ENCODE peak calls at places on chromosomes 11 and 22, in four cellular contexts. One of them, this sample, is unnamed.

GRCh38 chr22:23231471-23232093 is 51.3 kb downstream of the BCR start:
- DNase-seq in fibroblast of lung: no peak
- DNase-seq in sigmoid colon: no peak
- DNase-seq in ovary: no peak
- DNase-seq in this sample: no peak

GRCh38 chr22:23781065-23781464 is 5.7 kb upstream of the SMARCB1 start:
- DNase-seq in fibroblast of lung: no peak
- DNase-seq in sigmoid colon: no peak
- DNase-seq in ovary: no peak
- DNase-seq in this sample: no peak

GRCh38 chr22:42905702-42906183 is 48.7 kb upstream of the ARFGAP3 start:
- DNase-seq in fibroblast of lung: no peak
- DNase-seq in sigmoid colon: no peak
- DNase-seq in ovary: peak; percentile 35
- DNase-seq in this sample: no peak

GRCh38 chr22:24005201-24005600 is at the start of gene GSTT4:
- DNase-seq in fibroblast of lung: no peak
- DNase-seq in sigmoid colon: peak; percentile 71
- DNase-seq in ovary: no peak
- DNase-seq in this sample: no peak

GRCh38 chr11:115928811-115929210 is 424.6 kb upstream of the CADM1 start:
- DNase-seq in fibroblast of lung: no peak
- DNase-seq in sigmoid colon: no peak
- DNase-seq in ovary: no peak
- DNase-seq in this sample: no peak

GRCh38 chr11:134711563-134711962 is 299.5 kb upstream of the B3GAT1 start:
- DNase-seq in fibroblast of lung: no peak
- DNase-seq in sigmoid colon: no peak
- DNase-seq in ovary: no peak
- DNase-seq in this sample: no peak

GRCh38 chr11:96096360-96096759 is 172.5 kb upstream of the MTMR2 start:
- DNase-seq in fibroblast of lung: no peak
- DNase-seq in sigmoid colon: no peak
- DNase-seq in ovary: no peak
- DNase-seq in this sample: no peak

GRCh38 chr11:90704510-90704909 is 481.7 kb upstream of the CHORDC1 start:
- DNase-seq in fibroblast of lung: no peak
- DNase-seq in sigmoid colon: no peak
- DNase-seq in ovary: no peak
- DNase-seq in this sample: no peak

GRCh38 chr11:22991196-22991595 is 130.9 kb upstream of the CCDC179 start:
- DNase-seq in fibroblast of lung: no peak
- DNase-seq in sigmoid colon: no peak
- DNase-seq in ovary: no peak
- DNase-seq in this sample: no peak

GRCh38 chr11:8225589-8226036 is 38.1 kb downstream of the LMO1 start:
- DNase-seq in fibroblast of lung: peak; percentile 61
- DNase-seq in sigmoid colon: peak; percentile 83
- DNase-seq in ovary: peak; percentile 80
- DNase-seq in this sample: peak; percentile 85

GRCh38 chr11:103322861-103323260 is 213.6 kb downstream of the DYNC2H1 start:
- DNase-seq in fibroblast of lung: peak; percentile 20
- DNase-seq in sigmoid colon: no peak
- DNase-seq in ovary: no peak
- DNase-seq in this sample: no peak

GRCh38 chr11:23364076-23364475 is 503.8 kb upstream of the CCDC179 start:
- DNase-seq in fibroblast of lung: no peak
- DNase-seq in sigmoid colon: no peak
- DNase-seq in ovary: no peak
- DNase-seq in this sample: no peak

GRCh38 chr22:37417264-37417663 is 10.0 kb downstream of the ELFN2 start:
- DNase-seq in fibroblast of lung: no peak
- DNase-seq in sigmoid colon: no peak
- DNase-seq in ovary: no peak
- DNase-seq in this sample: no peak

GRCh38 chr22:45007946-45008852 is 1.6 kb downstream of the PHF21B start:
- DNase-seq in fibroblast of lung: peak; percentile 12
- DNase-seq in sigmoid colon: no peak
- DNase-seq in ovary: peak; percentile 40
- DNase-seq in this sample: no peak

GRCh38 chr11:65430406-65431217 is 8.0 kb downstream of the NEAT1 start:
- DNase-seq in fibroblast of lung: peak; percentile 79
- DNase-seq in sigmoid colon: peak; percentile 58
- DNase-seq in ovary: no peak
- DNase-seq in this sample: peak; percentile 44

GRCh38 chr11:88431675-88432341 is 94.3 kb upstream of the CTSC start:
- DNase-seq in fibroblast of lung: no peak
- DNase-seq in sigmoid colon: no peak
- DNase-seq in ovary: no peak
- DNase-seq in this sample: no peak

GRCh38 chr11:96010683-96011082 is 86.8 kb upstream of the MTMR2 start:
- DNase-seq in fibroblast of lung: no peak
- DNase-seq in sigmoid colon: no peak
- DNase-seq in ovary: no peak
- DNase-seq in this sample: no peak

GRCh38 chr22:27223317-27224177 is 566.2 kb downstream of the MIAT start:
- DNase-seq in fibroblast of lung: peak; percentile 51
- DNase-seq in sigmoid colon: no peak
- DNase-seq in ovary: no peak
- DNase-seq in this sample: no peak

GRCh38 chr11:10317776-10318526 is 13.1 kb downstream of the ADM start:
- DNase-seq in fibroblast of lung: no peak
- DNase-seq in sigmoid colon: no peak
- DNase-seq in ovary: no peak
- DNase-seq in this sample: no peak

GRCh38 chr11:117875397-117876048 is 935 bp downstream of the FXYD6 start:
- DNase-seq in fibroblast of lung: no peak
- DNase-seq in sigmoid colon: peak; percentile 86
- DNase-seq in ovary: no peak
- DNase-seq in this sample: no peak

GRCh38 chr11:8357891-8358566 is 94.4 kb upstream of the LMO1 start:
- DNase-seq in fibroblast of lung: no peak
- DNase-seq in sigmoid colon: no peak
- DNase-seq in ovary: no peak
- DNase-seq in this sample: no peak

GRCh38 chr22:39243443-39244072 is 1.2 kb downstream of the PDGFB start:
- DNase-seq in fibroblast of lung: no peak
- DNase-seq in sigmoid colon: no peak
- DNase-seq in ovary: no peak
- DNase-seq in this sample: no peak

GRCh38 chr11:120759046-120759445 is 247.5 kb downstream of the GRIK4 start:
- DNase-seq in fibroblast of lung: no peak
- DNase-seq in sigmoid colon: no peak
- DNase-seq in ovary: no peak
- DNase-seq in this sample: no peak

GRCh38 chr11:5690736-5691135 is 1.1 kb downstream of the TRIM22 start:
- DNase-seq in fibroblast of lung: peak; percentile 34
- DNase-seq in sigmoid colon: no peak
- DNase-seq in ovary: peak; percentile 44
- DNase-seq in this sample: no peak

GRCh38 chr11:64809781-64810241 is 540 bp downstream of the MEN1 start:
- DNase-seq in fibroblast of lung: no peak
- DNase-seq in sigmoid colon: no peak
- DNase-seq in ovary: no peak
- DNase-seq in this sample: no peak

GRCh38 chr11:80815752-80816453 is 1375.1 kb upstream of the TENM4 start:
- DNase-seq in fibroblast of lung: no peak
- DNase-seq in sigmoid colon: no peak
- DNase-seq in ovary: no peak
- DNase-seq in this sample: no peak

GRCh38 chr11:27218498-27219038 is 144.4 kb downstream of the CCDC34 start:
- DNase-seq in fibroblast of lung: peak; percentile 56
- DNase-seq in sigmoid colon: no peak
- DNase-seq in ovary: no peak
- DNase-seq in this sample: no peak

GRCh38 chr11:10197091-10197490 is 96.9 kb downstream of the SBF2 start:
- DNase-seq in fibroblast of lung: peak; percentile 34
- DNase-seq in sigmoid colon: no peak
- DNase-seq in ovary: no peak
- DNase-seq in this sample: no peak

GRCh38 chr11:116578971-116579687 is 193.7 kb downstream of the BUD13 start:
- DNase-seq in fibroblast of lung: no peak
- DNase-seq in sigmoid colon: no peak
- DNase-seq in ovary: no peak
- DNase-seq in this sample: no peak

GRCh38 chr11:66333220-66333877 is 2.9 kb downstream of the RIN1 start:
- DNase-seq in fibroblast of lung: no peak
- DNase-seq in sigmoid colon: peak; percentile 52
- DNase-seq in ovary: no peak
- DNase-seq in this sample: no peak

GRCh38 chr11:61083601-61084147 is 18.6 kb upstream of the CD5 start:
- DNase-seq in fibroblast of lung: no peak
- DNase-seq in sigmoid colon: no peak
- DNase-seq in ovary: no peak
- DNase-seq in this sample: no peak

GRCh38 chr11:62104816-62105610 is 18.8 kb upstream of the INCENP start:
- DNase-seq in fibroblast of lung: peak; percentile 86
- DNase-seq in sigmoid colon: no peak
- DNase-seq in ovary: peak; percentile 63
- DNase-seq in this sample: no peak

GRCh38 chr11:72642815-72643511 is 31.3 kb downstream of the PDE2A start:
- DNase-seq in fibroblast of lung: peak; percentile 33
- DNase-seq in sigmoid colon: peak; percentile 83
- DNase-seq in ovary: peak; percentile 62
- DNase-seq in this sample: no peak

GRCh38 chr11:126712017-126712625 is 288.4 kb downstream of the KIRREL3 start:
- DNase-seq in fibroblast of lung: no peak
- DNase-seq in sigmoid colon: no peak
- DNase-seq in ovary: no peak
- DNase-seq in this sample: no peak

GRCh38 chr11:76233936-76234703 is 27.8 kb upstream of the WNT11 start:
- DNase-seq in fibroblast of lung: peak; percentile 44
- DNase-seq in sigmoid colon: peak; percentile 89
- DNase-seq in ovary: peak; percentile 74
- DNase-seq in this sample: peak; percentile 85

GRCh38 chr22:41256254-41256897 is 15.6 kb upstream of the CHADL start:
- DNase-seq in fibroblast of lung: peak; percentile 80
- DNase-seq in sigmoid colon: no peak
- DNase-seq in ovary: no peak
- DNase-seq in this sample: no peak

DNA sequence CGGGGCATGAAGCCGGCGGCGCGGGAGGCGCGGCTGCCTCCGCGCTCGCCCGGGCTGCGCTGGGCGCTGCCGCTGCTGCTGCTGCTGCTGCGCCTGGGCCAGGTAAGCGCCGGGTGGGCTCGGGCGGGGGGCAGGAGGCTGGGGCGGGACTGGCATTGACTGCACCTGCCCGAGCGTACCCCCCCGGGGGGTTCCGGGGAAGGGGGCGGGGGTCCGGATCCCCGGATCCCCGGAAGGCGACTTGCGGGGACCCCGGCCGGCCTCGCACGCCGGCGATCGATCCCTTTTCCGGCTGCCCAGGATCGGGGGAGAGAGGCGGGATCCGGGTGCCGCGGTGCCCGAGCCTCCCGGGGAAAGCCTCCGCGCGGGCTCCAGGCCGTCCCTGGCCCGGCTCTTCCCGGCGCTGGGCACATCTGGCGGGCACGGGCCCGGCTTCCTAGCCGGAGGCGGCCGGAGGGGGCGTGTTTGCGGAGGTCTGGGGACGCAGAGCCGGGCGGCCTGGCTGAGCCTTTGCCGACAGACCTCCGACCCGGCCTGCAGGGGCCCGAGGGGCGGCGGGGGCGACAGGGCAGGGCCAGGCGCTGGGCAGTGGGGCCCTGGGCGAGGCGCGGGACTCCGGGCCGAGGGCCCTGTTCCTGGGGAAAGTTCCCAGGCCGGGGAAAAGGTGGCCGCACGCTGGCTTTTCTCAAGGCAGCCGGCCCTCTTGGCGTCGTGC is 705 bp downstream of the PTPRJ start:
- DNase-seq in fibroblast of lung: peak; percentile 32
- DNase-seq in sigmoid colon: peak; percentile 67
- DNase-seq in ovary: peak; percentile 26
- DNase-seq in this sample: peak; percentile 68
- TF ChIP-seq CTCF in fibroblast of lung: peak; percentile 11
- TF ChIP-seq CTCF in sigmoid colon: no peak
- TF ChIP-seq CTCF in ovary: no peak
- TF ChIP-seq CTCF in this sample: no peak

DNA sequence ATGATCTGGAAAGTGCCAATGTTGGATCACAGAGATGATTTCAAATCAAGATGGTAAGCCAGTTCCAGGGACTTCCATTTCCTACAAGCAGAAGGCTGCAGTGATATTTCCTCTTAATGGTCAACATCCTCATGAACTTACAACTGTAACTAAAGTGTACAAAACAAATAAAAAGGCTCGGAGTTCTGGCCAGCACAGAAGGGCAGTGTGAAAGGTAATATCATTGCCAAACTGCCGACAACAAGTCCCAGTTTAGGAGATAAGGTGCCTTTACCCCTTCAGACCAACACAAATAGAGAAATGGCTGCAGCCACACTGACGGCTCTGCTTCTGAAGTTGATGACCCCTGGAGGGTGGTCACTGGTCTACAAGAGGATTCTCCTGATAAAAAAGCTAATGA is 91.1 kb downstream of the ETS1 start:
- DNase-seq in fibroblast of lung: no peak
- DNase-seq in sigmoid colon: no peak
- DNase-seq in ovary: no peak
- DNase-seq in this sample: no peak
- H3K9me3 ChIP-seq in fibroblast of lung: no peaks in the 10 kb centered on the region
- H3K9me3 ChIP-seq in sigmoid colon: no peaks in the 10 kb centered on the region
- H3K9me3 ChIP-seq in ovary: no peaks in the 10 kb centered on the region
- H3K9me3 ChIP-seq in this sample: no peaks in the 10 kb centered on the region

GRCh38 chr11:2644844-2645778 is 54.7 kb downstream of the KCNQ1OT1 start:
- DNase-seq in fibroblast of lung: no peak
- DNase-seq in sigmoid colon: no peak
- DNase-seq in ovary: no peak
- DNase-seq in this sample: no peak

GRCh38 chr11:2641623-2642022 is 58.2 kb downstream of the KCNQ1OT1 start:
- DNase-seq in fibroblast of lung: no peak
- DNase-seq in sigmoid colon: no peak
- DNase-seq in ovary: no peak
- DNase-seq in this sample: no peak

GRCh38 chr11:2647167-2647566 is 52.6 kb downstream of the KCNQ1OT1 start:
- DNase-seq in fibroblast of lung: no peak
- DNase-seq in sigmoid colon: no peak
- DNase-seq in ovary: no peak
- DNase-seq in this sample: no peak

GRCh38 chr11:2645779-2646118 is 54.0 kb downstream of the KCNQ1OT1 start:
- DNase-seq in fibroblast of lung: no peak
- DNase-seq in sigmoid colon: no peak
- DNase-seq in ovary: no peak
- DNase-seq in this sample: no peak

GRCh38 chr11:2643746-2644145 is 56.0 kb downstream of the KCNQ1OT1 start:
- DNase-seq in fibroblast of lung: no peak
- DNase-seq in sigmoid colon: no peak
- DNase-seq in ovary: no peak
- DNase-seq in this sample: no peak
- H3K4me3 ChIP-seq in fibroblast of lung: no peak overlapping the region
- H3K4me3 ChIP-seq in sigmoid colon: no peak overlapping the region
- H3K4me3 ChIP-seq in ovary: no peak overlapping the region
- H3K4me3 ChIP-seq in this sample: no peak overlapping the region

GRCh38 chr22:20867179-20868099 is 8.6 kb downstream of the SNAP29 start:
- DNase-seq in fibroblast of lung: peak; percentile 62
- DNase-seq in sigmoid colon: peak; percentile 71
- DNase-seq in ovary: peak; percentile 60
- DNase-seq in this sample: no peak
- TF ChIP-seq CTCF in fibroblast of lung: no peak
- TF ChIP-seq CTCF in sigmoid colon: no peak
- TF ChIP-seq CTCF in ovary: no peak
- TF ChIP-seq CTCF in this sample: no peak